ENCODE peak calls at places on chromosome 7, in ten cellular contexts. One of them, this sample, is unnamed.

GRCh38 chr7:146626912-146627311 is 510.3 kb downstream of the CNTNAP2 start:
- DNase-seq in ascending aorta: no peak
- DNase-seq in prostate gland: no peak
- DNase-seq in brain microvascular endothelial cell: no peak
- DNase-seq in psoas muscle: no peak
- DNase-seq in fibroblast of lung: no peak
- DNase-seq in CD4-positive, CD25-positive, alpha-beta regulatory T cell: no peak
- DNase-seq in aorta: no peak
- DNase-seq in WERI-Rb-1: no peak
- DNase-seq in heart right ventricle: no peak
- DNase-seq in this sample: no peak

GRCh38 chr7:110095372-110096052 is 995.4 kb upstream of the LRRN3 start:
- DNase-seq in psoas muscle: no peak
- DNase-seq in ascending aorta: no peak
- DNase-seq in prostate gland: no peak
- DNase-seq in heart right ventricle: no peak
- DNase-seq in fibroblast of lung: no peak
- DNase-seq in WERI-Rb-1: no peak
- DNase-seq in aorta: no peak
- DNase-seq in CD4-positive, CD25-positive, alpha-beta regulatory T cell: no peak
- DNase-seq in brain microvascular endothelial cell: no peak
- DNase-seq in this sample: no peak

GRCh38 chr7:135240446-135240845 is 6.8 kb downstream of the STRA8 start:
- DNase-seq in ascending aorta: peak
- DNase-seq in brain microvascular endothelial cell: no peak
- DNase-seq in fibroblast of lung: no peak
- DNase-seq in psoas muscle: no peak
- DNase-seq in WERI-Rb-1: no peak
- DNase-seq in heart right ventricle: no peak
- DNase-seq in aorta: no peak
- DNase-seq in CD4-positive, CD25-positive, alpha-beta regulatory T cell: no peak
- DNase-seq in prostate gland: no peak
- DNase-seq in this sample: no peak

GRCh38 chr7:149021725-149022062 is 6.6 kb downstream of the PDIA4 start:
- DNase-seq in prostate gland: no peak
- DNase-seq in CD4-positive, CD25-positive, alpha-beta regulatory T cell: no peak
- DNase-seq in heart right ventricle: no peak
- DNase-seq in fibroblast of lung: no peak
- DNase-seq in brain microvascular endothelial cell: no peak
- DNase-seq in psoas muscle: no peak
- DNase-seq in ascending aorta: no peak
- DNase-seq in WERI-Rb-1: no peak
- DNase-seq in aorta: no peak
- DNase-seq in this sample: no peak

GRCh38 chr7:958221-959200 is 4.0 kb upstream of the ADAP1 start:
- DNase-seq in aorta: peak
- DNase-seq in brain microvascular endothelial cell: no peak
- DNase-seq in heart right ventricle: no peak
- DNase-seq in ascending aorta: peak
- DNase-seq in fibroblast of lung: no peak
- DNase-seq in prostate gland: no peak
- DNase-seq in WERI-Rb-1: no peak
- DNase-seq in CD4-positive, CD25-positive, alpha-beta regulatory T cell: no peak
- DNase-seq in psoas muscle: no peak
- DNase-seq in this sample: no peak

GRCh38 chr7:13989138-13989943 is at the start of gene ETV1:
- DNase-seq in WERI-Rb-1: peak
- DNase-seq in fibroblast of lung: peak
- DNase-seq in heart right ventricle: peak
- DNase-seq in prostate gland: peak
- DNase-seq in aorta: peak
- DNase-seq in brain microvascular endothelial cell: peak
- DNase-seq in ascending aorta: peak
- DNase-seq in psoas muscle: peak
- DNase-seq in CD4-positive, CD25-positive, alpha-beta regulatory T cell: no peak
- DNase-seq in this sample: peak

GRCh38 chr7:157576415-157576814 is 239.6 kb downstream of the DNAJB6 start:
- DNase-seq in CD4-positive, CD25-positive, alpha-beta regulatory T cell: peak
- DNase-seq in aorta: no peak
- DNase-seq in WERI-Rb-1: no peak
- DNase-seq in fibroblast of lung: no peak
- DNase-seq in psoas muscle: no peak
- DNase-seq in ascending aorta: no peak
- DNase-seq in prostate gland: no peak
- DNase-seq in brain microvascular endothelial cell: no peak
- DNase-seq in heart right ventricle: no peak
- DNase-seq in this sample: no peak

GRCh38 chr7:94696981-94697670 is 41.2 kb upstream of the SGCE start:
- DNase-seq in prostate gland: no peak
- DNase-seq in fibroblast of lung: peak
- DNase-seq in aorta: peak
- DNase-seq in psoas muscle: peak
- DNase-seq in brain microvascular endothelial cell: peak
- DNase-seq in ascending aorta: peak
- DNase-seq in WERI-Rb-1: no peak
- DNase-seq in CD4-positive, CD25-positive, alpha-beta regulatory T cell: no peak
- DNase-seq in heart right ventricle: peak
- DNase-seq in this sample: no peak

GRCh38 chr7:23852135-23852534 is 142.1 kb downstream of the STK31 start:
- DNase-seq in prostate gland: no peak
- DNase-seq in ascending aorta: no peak
- DNase-seq in fibroblast of lung: peak
- DNase-seq in psoas muscle: no peak
- DNase-seq in CD4-positive, CD25-positive, alpha-beta regulatory T cell: no peak
- DNase-seq in aorta: no peak
- DNase-seq in WERI-Rb-1: no peak
- DNase-seq in brain microvascular endothelial cell: peak
- DNase-seq in heart right ventricle: no peak
- DNase-seq in this sample: no peak

GRCh38 chr7:69928609-69929008 is 330.3 kb downstream of the AUTS2 start:
- DNase-seq in CD4-positive, CD25-positive, alpha-beta regulatory T cell: no peak
- DNase-seq in psoas muscle: no peak
- DNase-seq in ascending aorta: no peak
- DNase-seq in aorta: no peak
- DNase-seq in brain microvascular endothelial cell: no peak
- DNase-seq in heart right ventricle: no peak
- DNase-seq in prostate gland: no peak
- DNase-seq in fibroblast of lung: no peak
- DNase-seq in WERI-Rb-1: no peak
- DNase-seq in this sample: no peak

GRCh38 chr7:69929622-69930021 is 331.3 kb downstream of the AUTS2 start:
- DNase-seq in CD4-positive, CD25-positive, alpha-beta regulatory T cell: no peak
- DNase-seq in prostate gland: no peak
- DNase-seq in WERI-Rb-1: no peak
- DNase-seq in heart right ventricle: no peak
- DNase-seq in brain microvascular endothelial cell: no peak
- DNase-seq in ascending aorta: no peak
- DNase-seq in aorta: no peak
- DNase-seq in fibroblast of lung: no peak
- DNase-seq in psoas muscle: no peak
- DNase-seq in this sample: no peak

GRCh38 chr7:69922011-69922803 is 323.9 kb downstream of the AUTS2 start:
- DNase-seq in prostate gland: peak
- DNase-seq in aorta: no peak
- DNase-seq in ascending aorta: no peak
- DNase-seq in fibroblast of lung: no peak
- DNase-seq in brain microvascular endothelial cell: no peak
- DNase-seq in WERI-Rb-1: no peak
- DNase-seq in CD4-positive, CD25-positive, alpha-beta regulatory T cell: no peak
- DNase-seq in psoas muscle: no peak
- DNase-seq in heart right ventricle: no peak
- DNase-seq in this sample: no peak

GRCh38 chr7:69932034-69932628 is 333.9 kb downstream of the AUTS2 start:
- DNase-seq in WERI-Rb-1: peak
- DNase-seq in ascending aorta: no peak
- DNase-seq in CD4-positive, CD25-positive, alpha-beta regulatory T cell: no peak
- DNase-seq in fibroblast of lung: peak
- DNase-seq in brain microvascular endothelial cell: peak
- DNase-seq in aorta: no peak
- DNase-seq in psoas muscle: no peak
- DNase-seq in prostate gland: peak
- DNase-seq in heart right ventricle: peak
- DNase-seq in this sample: no peak

GRCh38 chr7:69927461-69927860 is 329.2 kb downstream of the AUTS2 start:
- DNase-seq in prostate gland: no peak
- DNase-seq in heart right ventricle: no peak
- DNase-seq in fibroblast of lung: no peak
- DNase-seq in ascending aorta: no peak
- DNase-seq in psoas muscle: no peak
- DNase-seq in aorta: no peak
- DNase-seq in brain microvascular endothelial cell: no peak
- DNase-seq in CD4-positive, CD25-positive, alpha-beta regulatory T cell: no peak
- DNase-seq in WERI-Rb-1: no peak
- DNase-seq in this sample: no peak
- H3K27ac ChIP-seq in prostate gland: no peak
- H3K27ac ChIP-seq in heart right ventricle: no peak
- H3K27ac ChIP-seq in fibroblast of lung: no peak
- H3K27ac ChIP-seq in ascending aorta: no peak
- H3K27ac ChIP-seq in psoas muscle: no peak
- H3K27ac ChIP-seq in aorta: no peak
- H3K27ac ChIP-seq in brain microvascular endothelial cell: no peak
- H3K27ac ChIP-seq in CD4-positive, CD25-positive, alpha-beta regulatory T cell: no peak
- H3K27ac ChIP-seq in WERI-Rb-1: no peak
- H3K27ac ChIP-seq in this sample: no peak

GRCh38 chr7:67346126-67346525 is 349.5 kb downstream of the TYW1 start:
- DNase-seq in fibroblast of lung: no peak
- DNase-seq in prostate gland: no peak
- DNase-seq in heart right ventricle: no peak
- DNase-seq in CD4-positive, CD25-positive, alpha-beta regulatory T cell: no peak
- DNase-seq in WERI-Rb-1: no peak
- DNase-seq in brain microvascular endothelial cell: no peak
- DNase-seq in psoas muscle: no peak
- DNase-seq in ascending aorta: no peak
- DNase-seq in aorta: no peak
- DNase-seq in this sample: no peak
- H3K27ac ChIP-seq in fibroblast of lung: no peak
- H3K27ac ChIP-seq in prostate gland: no peak
- H3K27ac ChIP-seq in heart right ventricle: no peak
- H3K27ac ChIP-seq in CD4-positive, CD25-positive, alpha-beta regulatory T cell: no peak
- H3K27ac ChIP-seq in WERI-Rb-1: no peak
- H3K27ac ChIP-seq in brain microvascular endothelial cell: no peak
- H3K27ac ChIP-seq in psoas muscle: peak
- H3K27ac ChIP-seq in ascending aorta: no peak
- H3K27ac ChIP-seq in aorta: no peak
- H3K27ac ChIP-seq in this sample: no peak

GRCh38 chr7:101746311-101746710 is 71.1 kb upstream of the CUX1 start:
- DNase-seq in brain microvascular endothelial cell: no peak
- DNase-seq in aorta: no peak
- DNase-seq in ascending aorta: no peak
- DNase-seq in prostate gland: no peak
- DNase-seq in CD4-positive, CD25-positive, alpha-beta regulatory T cell: no peak
- DNase-seq in heart right ventricle: no peak
- DNase-seq in WERI-Rb-1: no peak
- DNase-seq in fibroblast of lung: no peak
- DNase-seq in psoas muscle: no peak
- DNase-seq in this sample: no peak

GRCh38 chr7:101743995-101744360 is 73.4 kb upstream of the CUX1 start:
- DNase-seq in ascending aorta: no peak
- DNase-seq in prostate gland: no peak
- DNase-seq in aorta: no peak
- DNase-seq in CD4-positive, CD25-positive, alpha-beta regulatory T cell: no peak
- DNase-seq in brain microvascular endothelial cell: no peak
- DNase-seq in heart right ventricle: no peak
- DNase-seq in psoas muscle: no peak
- DNase-seq in fibroblast of lung: no peak
- DNase-seq in WERI-Rb-1: peak
- DNase-seq in this sample: no peak

GRCh38 chr7:101744588-101744987 is 72.8 kb upstream of the CUX1 start:
- DNase-seq in CD4-positive, CD25-positive, alpha-beta regulatory T cell: no peak
- DNase-seq in aorta: no peak
- DNase-seq in psoas muscle: no peak
- DNase-seq in ascending aorta: no peak
- DNase-seq in WERI-Rb-1: no peak
- DNase-seq in prostate gland: no peak
- DNase-seq in fibroblast of lung: no peak
- DNase-seq in heart right ventricle: no peak
- DNase-seq in brain microvascular endothelial cell: no peak
- DNase-seq in this sample: no peak

GRCh38 chr7:101740981-101741725 is 76.3 kb upstream of the CUX1 start:
- DNase-seq in prostate gland: no peak
- DNase-seq in psoas muscle: no peak
- DNase-seq in ascending aorta: no peak
- DNase-seq in heart right ventricle: no peak
- DNase-seq in fibroblast of lung: no peak
- DNase-seq in brain microvascular endothelial cell: no peak
- DNase-seq in aorta: no peak
- DNase-seq in CD4-positive, CD25-positive, alpha-beta regulatory T cell: no peak
- DNase-seq in WERI-Rb-1: no peak
- DNase-seq in this sample: no peak

GRCh38 chr7:101743241-101743994 is 74.0 kb upstream of the CUX1 start:
- DNase-seq in ascending aorta: peak
- DNase-seq in CD4-positive, CD25-positive, alpha-beta regulatory T cell: peak
- DNase-seq in WERI-Rb-1: peak
- DNase-seq in psoas muscle: peak
- DNase-seq in aorta: peak
- DNase-seq in heart right ventricle: peak
- DNase-seq in brain microvascular endothelial cell: peak
- DNase-seq in prostate gland: peak
- DNase-seq in fibroblast of lung: peak
- DNase-seq in this sample: no peak
- H3K27ac ChIP-seq in ascending aorta: no peak
- H3K27ac ChIP-seq in CD4-positive, CD25-positive, alpha-beta regulatory T cell: no peak
- H3K27ac ChIP-seq in WERI-Rb-1: peak
- H3K27ac ChIP-seq in psoas muscle: no peak
- H3K27ac ChIP-seq in aorta: no peak
- H3K27ac ChIP-seq in heart right ventricle: no peak
- H3K27ac ChIP-seq in brain microvascular endothelial cell: no peak
- H3K27ac ChIP-seq in prostate gland: no peak
- H3K27ac ChIP-seq in fibroblast of lung: no peak
- H3K27ac ChIP-seq in this sample: no peak

GRCh38 chr7:131042269-131043160 is 285.2 kb upstream of the MKLN1 start:
- DNase-seq in WERI-Rb-1: no peak
- DNase-seq in prostate gland: no peak
- DNase-seq in psoas muscle: no peak
- DNase-seq in fibroblast of lung: no peak
- DNase-seq in CD4-positive, CD25-positive, alpha-beta regulatory T cell: no peak
- DNase-seq in heart right ventricle: no peak
- DNase-seq in aorta: no peak
- DNase-seq in ascending aorta: no peak
- DNase-seq in brain microvascular endothelial cell: no peak
- DNase-seq in this sample: no peak

GRCh38 chr7:131038153-131038552 is 289.5 kb upstream of the MKLN1 start:
- DNase-seq in aorta: no peak
- DNase-seq in brain microvascular endothelial cell: no peak
- DNase-seq in prostate gland: no peak
- DNase-seq in CD4-positive, CD25-positive, alpha-beta regulatory T cell: no peak
- DNase-seq in WERI-Rb-1: no peak
- DNase-seq in ascending aorta: no peak
- DNase-seq in heart right ventricle: no peak
- DNase-seq in fibroblast of lung: no peak
- DNase-seq in psoas muscle: no peak
- DNase-seq in this sample: no peak

GRCh38 chr7:131039355-131039762 is 288.3 kb upstream of the MKLN1 start:
- DNase-seq in prostate gland: no peak
- DNase-seq in CD4-positive, CD25-positive, alpha-beta regulatory T cell: no peak
- DNase-seq in WERI-Rb-1: no peak
- DNase-seq in fibroblast of lung: peak
- DNase-seq in brain microvascular endothelial cell: no peak
- DNase-seq in aorta: no peak
- DNase-seq in psoas muscle: no peak
- DNase-seq in ascending aorta: no peak
- DNase-seq in heart right ventricle: no peak
- DNase-seq in this sample: no peak

GRCh38 chr7:131039836-131040235 is 287.8 kb upstream of the MKLN1 start:
- DNase-seq in prostate gland: no peak
- DNase-seq in brain microvascular endothelial cell: no peak
- DNase-seq in WERI-Rb-1: no peak
- DNase-seq in fibroblast of lung: no peak
- DNase-seq in aorta: no peak
- DNase-seq in CD4-positive, CD25-positive, alpha-beta regulatory T cell: no peak
- DNase-seq in ascending aorta: no peak
- DNase-seq in psoas muscle: no peak
- DNase-seq in heart right ventricle: no peak
- DNase-seq in this sample: no peak

GRCh38 chr7:131040467-131040932 is 287.2 kb upstream of the MKLN1 start:
- DNase-seq in prostate gland: peak
- DNase-seq in WERI-Rb-1: peak
- DNase-seq in heart right ventricle: peak
- DNase-seq in ascending aorta: no peak
- DNase-seq in psoas muscle: no peak
- DNase-seq in aorta: no peak
- DNase-seq in CD4-positive, CD25-positive, alpha-beta regulatory T cell: peak
- DNase-seq in fibroblast of lung: peak
- DNase-seq in brain microvascular endothelial cell: peak
- DNase-seq in this sample: peak
- H3K27ac ChIP-seq in prostate gland: peak
- H3K27ac ChIP-seq in WERI-Rb-1: no peak
- H3K27ac ChIP-seq in heart right ventricle: peak
- H3K27ac ChIP-seq in ascending aorta: peak
- H3K27ac ChIP-seq in psoas muscle: peak
- H3K27ac ChIP-seq in aorta: no peak
- H3K27ac ChIP-seq in CD4-positive, CD25-positive, alpha-beta regulatory T cell: peak
- H3K27ac ChIP-seq in fibroblast of lung: no peak
- H3K27ac ChIP-seq in brain microvascular endothelial cell: no peak
- H3K27ac ChIP-seq in this sample: peak

This sample was measured in caudate nucleus.